ENCODE peak calls at places on chromosomes 7 and 10, in six cellular contexts. One of them, this sample, is unnamed.
A peak's percentile ranks its signal among the peaks of the same experiment; 100 is the strongest.

GRCh38 chr10:84837041-84837766 is 508.8 kb downstream of the CCSER2 start:
- DNase-seq in HepG2: no peak
- DNase-seq in SK-N-SH: no peak
- DNase-seq in K562: no peak
- DNase-seq in GM12878: no peak
- DNase-seq in H1: no peak
- DNase-seq in this sample: no peak

GRCh38 chr10:31830887-31831286 is 97.7 kb downstream of the ARHGAP12 start:
- DNase-seq in HepG2: no peak
- DNase-seq in SK-N-SH: no peak
- DNase-seq in K562: no peak
- DNase-seq in GM12878: no peak
- DNase-seq in H1: no peak
- DNase-seq in this sample: no peak

GRCh38 chr10:93334901-93335312 is 147.2 kb downstream of the MYOF start:
- DNase-seq in HepG2: no peak
- DNase-seq in SK-N-SH: no peak
- DNase-seq in K562: no peak
- DNase-seq in GM12878: no peak
- DNase-seq in H1: no peak
- DNase-seq in this sample: no peak

GRCh38 chr10:43045246-43045621 is 31.6 kb upstream of the RET start:
- DNase-seq in HepG2: no peak
- DNase-seq in SK-N-SH: peak; percentile 19
- DNase-seq in K562: no peak
- DNase-seq in GM12878: no peak
- DNase-seq in H1: no peak
- DNase-seq in this sample: no peak

GRCh38 chr10:9010093-9010492 is 955.6 kb downstream of the GATA3 start:
- DNase-seq in HepG2: no peak
- DNase-seq in SK-N-SH: no peak
- DNase-seq in K562: no peak
- DNase-seq in GM12878: no peak
- DNase-seq in H1: no peak
- DNase-seq in this sample: no peak

GRCh38 chr10:102452672-102453340 is 1.5 kb upstream of the C10orf95 start:
- DNase-seq in HepG2: no peak
- DNase-seq in SK-N-SH: no peak
- DNase-seq in K562: peak; percentile 43
- DNase-seq in GM12878: no peak
- DNase-seq in H1: no peak
- DNase-seq in this sample: peak; percentile 94

GRCh38 chr10:109062371-109062770 is 860.9 kb downstream of the XPNPEP1 start:
- DNase-seq in HepG2: no peak
- DNase-seq in SK-N-SH: no peak
- DNase-seq in K562: no peak
- DNase-seq in GM12878: peak; percentile 1
- DNase-seq in H1: no peak
- DNase-seq in this sample: no peak

GRCh38 chr7:132028144-132028920 is 471.9 kb upstream of the PODXL start:
- DNase-seq in HepG2: no peak
- DNase-seq in SK-N-SH: no peak
- DNase-seq in K562: no peak
- DNase-seq in GM12878: no peak
- DNase-seq in H1: no peak
- DNase-seq in this sample: no peak

GRCh38 chr7:18727094-18727870 is 231.7 kb downstream of the HDAC9 start:
- DNase-seq in HepG2: no peak
- DNase-seq in SK-N-SH: no peak
- DNase-seq in K562: no peak
- DNase-seq in GM12878: no peak
- DNase-seq in H1: no peak
- DNase-seq in this sample: no peak

GRCh38 chr10:16521311-16522016 is at the start of gene C1QL3:
- DNase-seq in HepG2: no peak
- DNase-seq in SK-N-SH: peak; percentile 66
- DNase-seq in K562: no peak
- DNase-seq in GM12878: no peak
- DNase-seq in H1: no peak
- DNase-seq in this sample: no peak

GRCh38 chr10:76133597-76134255 is 702.3 kb downstream of the LRMDA start:
- DNase-seq in HepG2: no peak
- DNase-seq in SK-N-SH: peak; percentile 68
- DNase-seq in K562: no peak
- DNase-seq in GM12878: no peak
- DNase-seq in H1: no peak
- DNase-seq in this sample: no peak

GRCh38 chr7:35241431-35241830 is 12.5 kb downstream of the TBX20 start:
- DNase-seq in HepG2: no peak
- DNase-seq in SK-N-SH: no peak
- DNase-seq in K562: no peak
- DNase-seq in GM12878: no peak
- DNase-seq in H1: no peak
- DNase-seq in this sample: no peak

GRCh38 chr7:100137851-100138760 is 10.6 kb upstream of the LAMTOR4 start:
- DNase-seq in HepG2: no peak
- DNase-seq in SK-N-SH: no peak
- DNase-seq in K562: no peak
- DNase-seq in GM12878: no peak
- DNase-seq in H1: no peak
- DNase-seq in this sample: no peak

GRCh38 chr7:4725014-4725951 is 43.2 kb downstream of the FOXK1 start:
- DNase-seq in HepG2: peak; percentile 74
- DNase-seq in SK-N-SH: peak; percentile 73
- DNase-seq in K562: no peak
- DNase-seq in GM12878: no peak
- DNase-seq in H1: no peak
- DNase-seq in this sample: no peak

GRCh38 chr10:71223365-71224058 is 11.1 kb downstream of the UNC5B start:
- DNase-seq in HepG2: no peak
- DNase-seq in SK-N-SH: peak; percentile 84
- DNase-seq in K562: peak; percentile 56
- DNase-seq in GM12878: no peak
- DNase-seq in H1: no peak
- DNase-seq in this sample: no peak

GRCh38 chr7:129343099-129343700 is 91.0 kb upstream of the STRIP2 start:
- DNase-seq in HepG2: peak; percentile 19
- DNase-seq in SK-N-SH: peak; percentile 64
- DNase-seq in K562: peak; percentile 62
- DNase-seq in GM12878: no peak
- DNase-seq in H1: no peak
- DNase-seq in this sample: peak; percentile 23

GRCh38 chr10:35306852-35307251 is 29.5 kb upstream of the CCNY start:
- DNase-seq in HepG2: peak; percentile 32
- DNase-seq in SK-N-SH: peak; percentile 22
- DNase-seq in K562: no peak
- DNase-seq in GM12878: no peak
- DNase-seq in H1: no peak
- DNase-seq in this sample: no peak

GRCh38 chr7:27418544-27418943 is 175.9 kb downstream of the EVX1 start:
- DNase-seq in HepG2: no peak
- DNase-seq in SK-N-SH: no peak
- DNase-seq in K562: no peak
- DNase-seq in GM12878: no peak
- DNase-seq in H1: no peak
- DNase-seq in this sample: no peak

GRCh38 chr7:108368466-108368865 is 87.8 kb downstream of the NRCAM start:
- DNase-seq in HepG2: no peak
- DNase-seq in SK-N-SH: no peak
- DNase-seq in K562: no peak
- DNase-seq in GM12878: no peak
- DNase-seq in H1: no peak
- DNase-seq in this sample: no peak

GRCh38 chr7:136133491-136133990 is 156.4 kb upstream of the MTPN start:
- DNase-seq in HepG2: no peak
- DNase-seq in SK-N-SH: no peak
- DNase-seq in K562: no peak
- DNase-seq in GM12878: no peak
- DNase-seq in H1: no peak
- DNase-seq in this sample: no peak

GRCh38 chr10:66767707-66768106 is 158.1 kb upstream of the LRRTM3 start:
- DNase-seq in HepG2: no peak
- DNase-seq in SK-N-SH: no peak
- DNase-seq in K562: no peak
- DNase-seq in GM12878: no peak
- DNase-seq in H1: no peak
- DNase-seq in this sample: no peak

GRCh38 chr10:130174343-130174742 is 38.2 kb downstream of the GLRX3 start:
- DNase-seq in HepG2: no peak
- DNase-seq in SK-N-SH: no peak
- DNase-seq in K562: no peak
- DNase-seq in GM12878: no peak
- DNase-seq in H1: no peak
- DNase-seq in this sample: no peak
- TF ChIP-seq GABPA in HepG2: no peak
- TF ChIP-seq GABPA in SK-N-SH: no peak
- TF ChIP-seq GABPA in K562: no peak
- TF ChIP-seq GABPA in GM12878: no peak
- TF ChIP-seq GABPA in H1: no peak
- TF ChIP-seq GABPA in this sample: no peak

GRCh38 chr7:158273138-158273651 is 314.4 kb downstream of the PTPRN2 start:
- DNase-seq in HepG2: no peak
- DNase-seq in SK-N-SH: peak; percentile 63
- DNase-seq in K562: no peak
- DNase-seq in GM12878: no peak
- DNase-seq in H1: no peak
- DNase-seq in this sample: no peak
- TF ChIP-seq GABPA in HepG2: no peak
- TF ChIP-seq GABPA in SK-N-SH: no peak
- TF ChIP-seq GABPA in K562: no peak
- TF ChIP-seq GABPA in GM12878: no peak
- TF ChIP-seq GABPA in H1: no peak
- TF ChIP-seq GABPA in this sample: no peak

GRCh38 chr7:140641532-140642191 is 1.0 kb upstream of the DENND2A start:
- DNase-seq in HepG2: no peak
- DNase-seq in SK-N-SH: no peak
- DNase-seq in K562: no peak
- DNase-seq in GM12878: no peak
- DNase-seq in H1: no peak
- DNase-seq in this sample: no peak

GRCh38 chr7:140640060-140640611 is 477 bp downstream of the DENND2A start:
- DNase-seq in HepG2: no peak
- DNase-seq in SK-N-SH: peak; percentile 91
- DNase-seq in K562: no peak
- DNase-seq in GM12878: no peak
- DNase-seq in H1: no peak
- DNase-seq in this sample: no peak

GRCh38 chr7:140640727-140641531 is at the start of gene DENND2A:
- DNase-seq in HepG2: no peak
- DNase-seq in SK-N-SH: peak; percentile 99
- DNase-seq in K562: no peak
- DNase-seq in GM12878: no peak
- DNase-seq in H1: no peak
- DNase-seq in this sample: no peak

GRCh38 chr7:140638311-140638791 is 2.3 kb downstream of the DENND2A start:
- DNase-seq in HepG2: no peak
- DNase-seq in SK-N-SH: no peak
- DNase-seq in K562: no peak
- DNase-seq in GM12878: no peak
- DNase-seq in H1: no peak
- DNase-seq in this sample: no peak

DNA sequence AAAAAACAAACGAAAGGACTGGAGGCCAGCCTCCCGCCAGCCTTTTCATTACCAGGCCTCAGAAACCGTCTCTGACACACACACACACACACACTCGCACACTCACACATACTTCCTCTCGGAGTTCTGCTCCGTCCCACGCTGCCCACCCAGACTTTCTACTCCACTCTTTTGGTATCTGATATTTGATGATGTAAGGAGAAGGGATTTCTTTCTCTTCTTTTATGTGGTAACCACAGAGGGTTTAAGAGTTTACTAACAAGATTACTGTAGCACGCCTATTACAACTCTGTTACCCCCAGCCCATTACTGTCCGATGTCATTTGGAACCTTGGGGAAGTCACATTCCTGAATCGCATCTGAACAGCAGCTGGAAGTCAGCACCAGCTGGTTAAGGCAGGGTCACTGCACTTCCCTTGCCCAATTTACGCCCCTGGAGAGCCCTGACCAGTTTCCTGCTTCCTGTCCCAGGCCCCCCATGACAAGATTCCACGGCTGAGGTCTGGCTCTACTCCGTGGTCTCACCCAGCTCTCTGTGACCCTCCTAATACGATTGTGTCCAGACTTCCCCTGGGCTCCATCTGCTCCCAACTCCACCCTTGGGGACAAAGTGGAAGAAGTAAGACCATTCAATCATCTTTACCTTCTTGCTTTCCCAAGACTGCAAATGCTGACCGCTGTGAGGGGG is 1.1 kb downstream of the DENND2A start:
- DNase-seq in HepG2: no peak
- DNase-seq in SK-N-SH: peak; percentile 66
- DNase-seq in K562: no peak
- DNase-seq in GM12878: no peak
- DNase-seq in H1: no peak
- DNase-seq in this sample: no peak
- TF ChIP-seq GABPA in HepG2: no peak
- TF ChIP-seq GABPA in SK-N-SH: no peak
- TF ChIP-seq GABPA in K562: no peak
- TF ChIP-seq GABPA in GM12878: no peak
- TF ChIP-seq GABPA in H1: no peak
- TF ChIP-seq GABPA in this sample: no peak

GRCh38 chr10:4450169-4450568 is 375.8 kb upstream of the AKR1E2 start:
- DNase-seq in HepG2: no peak
- DNase-seq in SK-N-SH: no peak
- DNase-seq in K562: no peak
- DNase-seq in GM12878: no peak
- DNase-seq in H1: no peak
- DNase-seq in this sample: no peak

GRCh38 chr10:4453276-4453675 is 372.7 kb upstream of the AKR1E2 start:
- DNase-seq in HepG2: no peak
- DNase-seq in SK-N-SH: no peak
- DNase-seq in K562: no peak
- DNase-seq in GM12878: no peak
- DNase-seq in H1: no peak
- DNase-seq in this sample: no peak

GRCh38 chr10:4453950-4454349 is 372.1 kb upstream of the AKR1E2 start:
- DNase-seq in HepG2: no peak
- DNase-seq in SK-N-SH: no peak
- DNase-seq in K562: no peak
- DNase-seq in GM12878: no peak
- DNase-seq in H1: no peak
- DNase-seq in this sample: no peak

GRCh38 chr10:4451512-4451911 is 374.5 kb upstream of the AKR1E2 start:
- DNase-seq in HepG2: no peak
- DNase-seq in SK-N-SH: no peak
- DNase-seq in K562: no peak
- DNase-seq in GM12878: no peak
- DNase-seq in H1: no peak
- DNase-seq in this sample: no peak

DNA sequence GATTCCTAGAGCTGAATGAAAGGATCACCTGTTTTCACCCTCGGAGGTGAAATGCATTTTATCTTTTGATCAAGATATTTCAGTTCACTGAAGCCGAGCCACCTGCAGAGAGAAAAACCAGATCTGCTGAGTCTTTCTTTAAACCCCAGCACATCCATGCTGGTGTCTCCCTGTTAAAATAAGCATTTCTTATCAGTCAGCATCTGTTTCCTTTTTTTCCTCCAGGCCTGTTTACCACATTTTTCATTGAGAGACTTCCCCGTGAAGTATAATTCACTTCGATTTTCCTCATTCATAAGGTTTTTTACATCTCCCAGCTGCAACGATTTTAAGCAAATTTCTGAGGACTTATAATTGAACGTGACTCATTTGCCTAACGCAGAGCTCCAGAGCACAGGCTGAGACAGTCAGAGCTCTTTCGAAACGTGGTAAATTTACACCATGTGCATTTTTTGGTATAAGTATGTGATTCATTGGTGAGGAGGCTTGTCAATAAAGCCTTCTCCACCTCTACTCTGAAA is 375.0 kb upstream of the AKR1E2 start:
- DNase-seq in HepG2: no peak
- DNase-seq in SK-N-SH: no peak
- DNase-seq in K562: no peak
- DNase-seq in GM12878: no peak
- DNase-seq in H1: no peak
- DNase-seq in this sample: no peak
- TF ChIP-seq GABPA in HepG2: no peak
- TF ChIP-seq GABPA in SK-N-SH: no peak
- TF ChIP-seq GABPA in K562: no peak
- TF ChIP-seq GABPA in GM12878: no peak
- TF ChIP-seq GABPA in H1: no peak
- TF ChIP-seq GABPA in this sample: no peak

This sample was measured in HL-60.